ENCODE peak calls at places on chromosomes 3 and 15, in nine cellular contexts. One of them, this sample, is unnamed.
A peak's percentile ranks its signal among the peaks of the same experiment; 100 is the strongest.

GRCh38 chr15:38538328-38539007 is 26.1 kb downstream of the RASGRP1 start:
- DNase-seq in CD4-positive, alpha-beta T cell: no peak
- DNase-seq in HCT116: no peak
- DNase-seq in B cell: no peak
- DNase-seq in NB4: no peak
- DNase-seq in tibial artery: no peak
- DNase-seq in GM20000: no peak
- DNase-seq in brain microvascular endothelial cell: no peak
- DNase-seq in A549: no peak
- DNase-seq in this sample: no peak

GRCh38 chr3:184231671-184232070 is 2.3 kb downstream of the VWA5B2 start:
- DNase-seq in brain microvascular endothelial cell: no peak
- DNase-seq in tibial artery: no peak
- DNase-seq in A549: no peak
- DNase-seq in CD4-positive, alpha-beta T cell: no peak
- DNase-seq in GM20000: no peak
- DNase-seq in NB4: no peak
- DNase-seq in B cell: no peak
- DNase-seq in HCT116: no peak
- DNase-seq in this sample: no peak

GRCh38 chr3:156728267-156728985 is 54.0 kb downstream of the TIPARP start:
- DNase-seq in brain microvascular endothelial cell: no peak
- DNase-seq in CD4-positive, alpha-beta T cell: no peak
- DNase-seq in HCT116: no peak
- DNase-seq in GM20000: no peak
- DNase-seq in tibial artery: no peak
- DNase-seq in NB4: no peak
- DNase-seq in B cell: no peak
- DNase-seq in A549: peak; percentile 22
- DNase-seq in this sample: no peak

GRCh38 chr15:42363487-42363886 is 4.2 kb downstream of the CAPN3 start:
- DNase-seq in GM20000: no peak
- DNase-seq in A549: no peak
- DNase-seq in HCT116: no peak
- DNase-seq in NB4: no peak
- DNase-seq in brain microvascular endothelial cell: no peak
- DNase-seq in B cell: no peak
- DNase-seq in CD4-positive, alpha-beta T cell: no peak
- DNase-seq in tibial artery: no peak
- DNase-seq in this sample: no peak

GRCh38 chr15:63374686-63375520 is 6.7 kb downstream of the CA12 start:
- DNase-seq in tibial artery: peak; percentile 73
- DNase-seq in A549: peak; percentile 63
- DNase-seq in GM20000: no peak
- DNase-seq in NB4: peak; percentile 83
- DNase-seq in CD4-positive, alpha-beta T cell: no peak
- DNase-seq in brain microvascular endothelial cell: peak; percentile 51
- DNase-seq in B cell: no peak
- DNase-seq in HCT116: no peak
- DNase-seq in this sample: no peak

GRCh38 chr3:138513073-138513843 is 78.8 kb downstream of the ESYT3 start:
- DNase-seq in NB4: no peak
- DNase-seq in HCT116: no peak
- DNase-seq in CD4-positive, alpha-beta T cell: no peak
- DNase-seq in tibial artery: no peak
- DNase-seq in A549: no peak
- DNase-seq in B cell: no peak
- DNase-seq in brain microvascular endothelial cell: no peak
- DNase-seq in GM20000: peak; percentile 72
- DNase-seq in this sample: no peak

GRCh38 chr15:84588053-84588874 is 12.5 kb upstream of the ZSCAN2 start:
- DNase-seq in CD4-positive, alpha-beta T cell: peak; percentile 79
- DNase-seq in brain microvascular endothelial cell: peak; percentile 45
- DNase-seq in tibial artery: peak; percentile 87
- DNase-seq in A549: peak; percentile 93
- DNase-seq in NB4: peak; percentile 91
- DNase-seq in HCT116: peak; percentile 85
- DNase-seq in B cell: peak; percentile 91
- DNase-seq in GM20000: peak; percentile 86
- DNase-seq in this sample: peak; percentile 91

GRCh38 chr15:71051539-71051938 is 63.7 kb upstream of the THSD4 start:
- DNase-seq in HCT116: no peak
- DNase-seq in GM20000: no peak
- DNase-seq in B cell: no peak
- DNase-seq in brain microvascular endothelial cell: peak; percentile 70
- DNase-seq in tibial artery: no peak
- DNase-seq in A549: no peak
- DNase-seq in NB4: no peak
- DNase-seq in CD4-positive, alpha-beta T cell: no peak
- DNase-seq in this sample: no peak

GRCh38 chr15:70488002-70488605 is 275.3 kb downstream of the UACA start:
- DNase-seq in A549: peak; percentile 80
- DNase-seq in brain microvascular endothelial cell: peak; percentile 71
- DNase-seq in CD4-positive, alpha-beta T cell: peak; percentile 67
- DNase-seq in NB4: peak; percentile 82
- DNase-seq in B cell: peak; percentile 70
- DNase-seq in tibial artery: peak; percentile 83
- DNase-seq in HCT116: no peak
- DNase-seq in GM20000: peak; percentile 70
- DNase-seq in this sample: no peak

GRCh38 chr15:42611532-42611931 is 36.1 kb downstream of the STARD9 start:
- DNase-seq in NB4: no peak
- DNase-seq in CD4-positive, alpha-beta T cell: no peak
- DNase-seq in brain microvascular endothelial cell: no peak
- DNase-seq in tibial artery: no peak
- DNase-seq in A549: no peak
- DNase-seq in B cell: no peak
- DNase-seq in HCT116: no peak
- DNase-seq in GM20000: no peak
- DNase-seq in this sample: no peak

GRCh38 chr3:66582721-66583141 is 81.9 kb upstream of the LRIG1 start:
- DNase-seq in A549: no peak
- DNase-seq in NB4: peak; percentile 56
- DNase-seq in CD4-positive, alpha-beta T cell: peak; percentile 21
- DNase-seq in tibial artery: no peak
- DNase-seq in B cell: peak; percentile 59
- DNase-seq in GM20000: peak; percentile 26
- DNase-seq in brain microvascular endothelial cell: peak; percentile 15
- DNase-seq in HCT116: no peak
- DNase-seq in this sample: no peak

GRCh38 chr3:132535575-132536441 is 61.3 kb upstream of the ACKR4 start:
- DNase-seq in GM20000: peak; percentile 53
- DNase-seq in A549: peak; percentile 67
- DNase-seq in NB4: peak; percentile 78
- DNase-seq in HCT116: peak; percentile 46
- DNase-seq in tibial artery: peak; percentile 74
- DNase-seq in brain microvascular endothelial cell: peak; percentile 86
- DNase-seq in B cell: peak; percentile 53
- DNase-seq in CD4-positive, alpha-beta T cell: peak; percentile 12
- DNase-seq in this sample: no peak

GRCh38 chr3:5202267-5202666 is 14.8 kb downstream of the EDEM1 start:
- DNase-seq in B cell: no peak
- DNase-seq in A549: no peak
- DNase-seq in brain microvascular endothelial cell: no peak
- DNase-seq in GM20000: no peak
- DNase-seq in NB4: peak; percentile 50
- DNase-seq in tibial artery: no peak
- DNase-seq in HCT116: no peak
- DNase-seq in CD4-positive, alpha-beta T cell: no peak
- DNase-seq in this sample: no peak

GRCh38 chr3:66038384-66038725 is 363 bp downstream of the MAGI1 start:
- DNase-seq in B cell: no peak
- DNase-seq in A549: no peak
- DNase-seq in brain microvascular endothelial cell: no peak
- DNase-seq in CD4-positive, alpha-beta T cell: no peak
- DNase-seq in tibial artery: no peak
- DNase-seq in GM20000: no peak
- DNase-seq in HCT116: no peak
- DNase-seq in NB4: no peak
- DNase-seq in this sample: no peak

GRCh38 chr15:94125131-94125530 is 106.2 kb upstream of the MCTP2 start:
- DNase-seq in HCT116: no peak
- DNase-seq in tibial artery: no peak
- DNase-seq in NB4: no peak
- DNase-seq in A549: no peak
- DNase-seq in CD4-positive, alpha-beta T cell: no peak
- DNase-seq in B cell: no peak
- DNase-seq in GM20000: no peak
- DNase-seq in brain microvascular endothelial cell: no peak
- DNase-seq in this sample: no peak

GRCh38 chr3:55476515-55476914 is 10.6 kb downstream of the WNT5A start:
- DNase-seq in CD4-positive, alpha-beta T cell: no peak
- DNase-seq in B cell: no peak
- DNase-seq in HCT116: no peak
- DNase-seq in tibial artery: no peak
- DNase-seq in GM20000: no peak
- DNase-seq in A549: no peak
- DNase-seq in brain microvascular endothelial cell: peak; percentile 79
- DNase-seq in NB4: no peak
- DNase-seq in this sample: no peak

GRCh38 chr15:65182538-65182937 is 2.6 kb downstream of the CLPX start:
- DNase-seq in NB4: no peak
- DNase-seq in B cell: no peak
- DNase-seq in tibial artery: no peak
- DNase-seq in GM20000: peak; percentile 24
- DNase-seq in CD4-positive, alpha-beta T cell: no peak
- DNase-seq in A549: no peak
- DNase-seq in brain microvascular endothelial cell: no peak
- DNase-seq in HCT116: no peak
- DNase-seq in this sample: no peak

GRCh38 chr15:89760303-89761008 is 9.4 kb upstream of the MESP1 start:
- DNase-seq in brain microvascular endothelial cell: peak; percentile 51
- DNase-seq in NB4: peak; percentile 80
- DNase-seq in GM20000: peak; percentile 84
- DNase-seq in CD4-positive, alpha-beta T cell: peak; percentile 46
- DNase-seq in A549: peak; percentile 72
- DNase-seq in HCT116: peak; percentile 39
- DNase-seq in tibial artery: peak; percentile 85
- DNase-seq in B cell: peak; percentile 62
- DNase-seq in this sample: peak; percentile 86

GRCh38 chr3:88957751-88958452 is 149.5 kb upstream of the EPHA3 start:
- DNase-seq in tibial artery: no peak
- DNase-seq in A549: no peak
- DNase-seq in HCT116: no peak
- DNase-seq in NB4: no peak
- DNase-seq in brain microvascular endothelial cell: peak; percentile 86
- DNase-seq in CD4-positive, alpha-beta T cell: no peak
- DNase-seq in B cell: no peak
- DNase-seq in GM20000: no peak
- DNase-seq in this sample: no peak

DNA sequence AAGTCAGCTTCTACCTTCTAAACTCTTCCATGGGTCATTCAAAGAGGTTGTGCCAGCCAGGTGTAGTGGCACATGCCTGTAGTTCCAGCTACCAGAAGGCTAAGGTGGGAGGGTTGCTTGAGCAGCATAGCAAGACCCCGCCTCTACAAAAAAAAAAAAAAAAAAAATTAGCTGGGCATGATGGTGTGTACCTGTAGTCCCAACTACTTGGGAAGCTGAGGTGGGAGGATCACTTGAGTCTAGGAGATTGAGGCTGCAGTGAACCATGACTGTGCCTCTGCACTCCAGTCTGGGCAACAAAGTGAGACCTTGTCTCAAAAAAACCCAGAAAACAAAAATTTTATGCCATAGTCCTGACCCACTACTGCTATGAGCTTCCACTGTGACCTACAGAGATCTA is 126.8 kb downstream of the MDFIC2 start:
- DNase-seq in tibial artery: no peak
- DNase-seq in NB4: no peak
- DNase-seq in brain microvascular endothelial cell: no peak
- DNase-seq in GM20000: no peak
- DNase-seq in HCT116: no peak
- DNase-seq in A549: no peak
- DNase-seq in CD4-positive, alpha-beta T cell: no peak
- DNase-seq in B cell: no peak
- DNase-seq in this sample: no peak
- TF ChIP-seq CTCF in tibial artery: no peak
- TF ChIP-seq CTCF in NB4: no peak
- TF ChIP-seq CTCF in brain microvascular endothelial cell: no peak
- TF ChIP-seq CTCF in GM20000: no peak
- TF ChIP-seq CTCF in HCT116: no peak
- TF ChIP-seq CTCF in A549: no peak
- TF ChIP-seq CTCF in CD4-positive, alpha-beta T cell: no peak
- TF ChIP-seq CTCF in B cell: no peak
- TF ChIP-seq CTCF in this sample: no peak

GRCh38 chr3:53604232-53604631 is 109.8 kb downstream of the CACNA1D start:
- DNase-seq in A549: no peak
- DNase-seq in tibial artery: no peak
- DNase-seq in CD4-positive, alpha-beta T cell: no peak
- DNase-seq in GM20000: no peak
- DNase-seq in brain microvascular endothelial cell: no peak
- DNase-seq in HCT116: no peak
- DNase-seq in NB4: no peak
- DNase-seq in B cell: no peak
- DNase-seq in this sample: no peak
- TF ChIP-seq CTCF in A549: no peak
- TF ChIP-seq CTCF in tibial artery: no peak
- TF ChIP-seq CTCF in CD4-positive, alpha-beta T cell: no peak
- TF ChIP-seq CTCF in GM20000: no peak
- TF ChIP-seq CTCF in brain microvascular endothelial cell: no peak
- TF ChIP-seq CTCF in HCT116: no peak
- TF ChIP-seq CTCF in NB4: no peak
- TF ChIP-seq CTCF in B cell: no peak
- TF ChIP-seq CTCF in this sample: no peak

DNA sequence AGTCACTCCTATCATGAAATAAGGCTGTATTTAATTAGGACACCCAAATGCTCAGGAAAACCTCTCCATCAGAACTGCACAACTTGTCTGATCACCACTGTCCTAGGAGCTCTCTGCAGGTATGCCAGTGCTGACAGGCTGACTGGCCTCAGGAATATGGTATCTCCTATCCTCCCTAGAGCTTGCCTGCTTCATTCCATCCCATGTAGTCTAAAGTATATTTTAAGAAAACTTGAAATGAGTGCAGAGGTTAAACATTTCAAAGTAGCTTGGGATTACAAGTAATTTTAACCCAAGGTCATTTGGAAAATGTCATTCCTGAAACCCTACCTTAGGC is 23.7 kb downstream of the FILIP1L start:
- DNase-seq in CD4-positive, alpha-beta T cell: no peak
- DNase-seq in tibial artery: no peak
- DNase-seq in HCT116: no peak
- DNase-seq in B cell: no peak
- DNase-seq in A549: no peak
- DNase-seq in NB4: no peak
- DNase-seq in brain microvascular endothelial cell: no peak
- DNase-seq in GM20000: no peak
- DNase-seq in this sample: no peak
- TF ChIP-seq CTCF in CD4-positive, alpha-beta T cell: no peak
- TF ChIP-seq CTCF in tibial artery: no peak
- TF ChIP-seq CTCF in HCT116: no peak
- TF ChIP-seq CTCF in B cell: no peak
- TF ChIP-seq CTCF in A549: no peak
- TF ChIP-seq CTCF in NB4: no peak
- TF ChIP-seq CTCF in brain microvascular endothelial cell: no peak
- TF ChIP-seq CTCF in GM20000: no peak
- TF ChIP-seq CTCF in this sample: peak; percentile 6

DNA sequence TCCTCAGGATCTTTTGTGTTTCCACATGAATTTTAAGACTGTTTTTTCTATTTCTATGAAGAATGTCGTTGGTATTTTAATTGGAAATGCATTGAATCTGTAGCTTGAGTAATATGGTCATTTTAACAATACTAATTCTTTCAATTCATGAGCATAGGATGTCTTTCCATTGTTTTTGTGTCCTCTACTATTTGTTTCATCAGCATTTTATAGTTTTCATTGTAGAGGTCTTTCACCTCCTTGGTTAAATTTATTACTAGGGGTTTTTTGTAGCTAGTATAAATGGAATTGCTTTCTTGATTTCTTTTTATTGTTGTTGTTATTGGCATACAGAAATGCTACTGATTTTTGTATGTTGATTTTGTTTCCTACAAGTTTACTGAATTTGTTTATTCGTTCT is 17.3 kb upstream of the ATP2C1 start:
- DNase-seq in B cell: no peak
- DNase-seq in tibial artery: no peak
- DNase-seq in GM20000: no peak
- DNase-seq in HCT116: no peak
- DNase-seq in CD4-positive, alpha-beta T cell: no peak
- DNase-seq in A549: no peak
- DNase-seq in brain microvascular endothelial cell: no peak
- DNase-seq in NB4: no peak
- DNase-seq in this sample: no peak
- TF ChIP-seq CTCF in B cell: no peak
- TF ChIP-seq CTCF in tibial artery: no peak
- TF ChIP-seq CTCF in GM20000: no peak
- TF ChIP-seq CTCF in HCT116: no peak
- TF ChIP-seq CTCF in CD4-positive, alpha-beta T cell: no peak
- TF ChIP-seq CTCF in A549: no peak
- TF ChIP-seq CTCF in brain microvascular endothelial cell: no peak
- TF ChIP-seq CTCF in NB4: no peak
- TF ChIP-seq CTCF in this sample: no peak

This sample was measured in type B pancreatic cell.